ENCODE peak calls at places on chromosomes 7 and 10, in eight cellular contexts. E is HuH-7.5, T is Ammon's horn, R is NCI-H460, P is GM03348, A is HS-5, D is right cardiac atrium, F is GM19239. W is an unnamed sample.

GRCh38 chr10:26455567-26456315 is 17.6 kb downstream of the APBB1IP start:
- DNase-seq in E (no peak), T (no peak), R (no peak), P (peak; percentile 41), A (no peak), D (no peak), F (no peak), W (no peak)

GRCh38 chr7:54565432-54565831 is 23.3 kb downstream of the VSTM2A start:
- DNase-seq in E (no peak), T (no peak), R (no peak), P (no peak), A (no peak), D (no peak), F (no peak), W (no peak)

GRCh38 chr7:151518105-151518780 is 1.5 kb downstream of the RHEB start:
- DNase-seq in E (no peak), T (peak; percentile 45), R (peak; percentile 41), P (peak; percentile 39), A (no peak), D (peak; percentile 49), F (no peak), W (peak; percentile 56)

GRCh38 chr10:97490592-97490991 is 7.6 kb downstream of the MMS19 start:
- DNase-seq in E (no peak), T (peak; percentile 72), R (no peak), P (no peak), A (no peak), D (no peak), F (no peak), W (peak; percentile 54)

GRCh38 chr7:20797174-20798080 is 10.7 kb upstream of the SP8 start:
- DNase-seq in E (peak; percentile 25), T (no peak), R (peak; percentile 6), P (no peak), A (no peak), D (no peak), F (peak; percentile 68), W (no peak)

GRCh38 chr7:55177589-55178261 is 158.9 kb downstream of the EGFR start:
- DNase-seq in E (no peak), T (peak; percentile 57), R (no peak), P (no peak), A (no peak), D (peak; percentile 71), F (no peak), W (no peak)

GRCh38 chr10:79542619-79543018 is 17.6 kb downstream of the SFTPA2 start:
- DNase-seq in E (no peak), T (no peak), R (no peak), P (no peak), A (no peak), D (no peak), F (no peak), W (no peak)

GRCh38 chr7:22445140-22445722 is 54.8 kb downstream of the STEAP1B start:
- DNase-seq in E (no peak), T (no peak), R (no peak), P (no peak), A (no peak), D (peak; percentile 59), F (no peak), W (peak; percentile 84)

GRCh38 chr10:97737770-97738265 is 890 bp downstream of the ZFYVE27 start:
- DNase-seq in E (no peak), T (no peak), R (no peak), P (no peak), A (no peak), D (no peak), F (no peak), W (no peak)

GRCh38 chr10:79243211-79244067 is 103.8 kb upstream of the PPIF start:
- DNase-seq in E (no peak), T (peak; percentile 87), R (no peak), P (peak; percentile 65), A (no peak), D (no peak), F (peak; percentile 80), W (peak; percentile 75)

GRCh38 chr7:36238138-36238537 is 85.1 kb downstream of the EEPD1 start:
- DNase-seq in E (no peak), T (no peak), R (no peak), P (no peak), A (no peak), D (no peak), F (no peak), W (no peak)

GRCh38 chr7:45112648-45113047 is 1.2 kb upstream of the TBRG4 start:
- DNase-seq in E (no peak), T (no peak), R (no peak), P (no peak), A (no peak), D (no peak), F (no peak), W (no peak)

GRCh38 chr10:104246981-104247380 is 7.7 kb upstream of the GSTO1 start:
- DNase-seq in E (no peak), T (no peak), R (no peak), P (peak; percentile 52), A (peak; percentile 36), D (no peak), F (no peak), W (no peak)

GRCh38 chr10:53325073-53325472 is 552.5 kb upstream of the MBL2 start:
- DNase-seq in E (no peak), T (no peak), R (no peak), P (no peak), A (peak; percentile 48), D (no peak), F (no peak), W (no peak)

GRCh38 chr7:98423043-98423442 is 22.2 kb upstream of the BAIAP2L1 start:
- DNase-seq in E (peak; percentile 29), T (no peak), R (no peak), P (no peak), A (no peak), D (no peak), F (no peak), W (no peak)

GRCh38 chr10:106551501-106551900 is 613.0 kb downstream of the SORCS1 start:
- DNase-seq in E (no peak), T (no peak), R (no peak), P (no peak), A (no peak), D (no peak), F (no peak), W (no peak)

GRCh38 chr10:93566435-93567276 is at the start of gene FFAR4:
- DNase-seq in E (peak; percentile 58), T (peak; percentile 62), R (peak; percentile 15), P (peak; percentile 34), A (no peak), D (peak; percentile 54), F (no peak), W (no peak)

GRCh38 chr10:50605280-50606270 is 18.2 kb downstream of the SGMS1 start:
- DNase-seq in E (no peak), T (peak; percentile 35), R (no peak), P (peak; percentile 71), A (no peak), D (peak; percentile 46), F (no peak), W (peak; percentile 33)

GRCh38 chr10:114250246-114250645 is 11.2 kb downstream of the VWA2 start:
- DNase-seq in E (no peak), T (no peak), R (no peak), P (no peak), A (no peak), D (no peak), F (no peak), W (no peak)

GRCh38 chr7:2043316-2044039 is 189.3 kb downstream of the MAD1L1 start:
- DNase-seq in E (no peak), T (no peak), R (no peak), P (no peak), A (no peak), D (no peak), F (no peak), W (peak; percentile 54)

GRCh38 chr7:100406767-100407166 is 21.7 kb downstream of the ZCWPW1 start:
- DNase-seq in E (no peak), T (no peak), R (no peak), P (peak; percentile 53), A (no peak), D (no peak), F (no peak), W (no peak)

GRCh38 chr7:1377111-1377909 is 82.0 kb downstream of the MICALL2 start:
- DNase-seq in E (no peak), T (no peak), R (no peak), P (no peak), A (no peak), D (no peak), F (no peak), W (peak; percentile 16)

GRCh38 chr7:77674878-77675277 is 21.4 kb upstream of the RSBN1L start:
- DNase-seq in E (no peak), T (no peak), R (no peak), P (no peak), A (no peak), D (no peak), F (no peak), W (no peak)

GRCh38 chr10:66746246-66746645 is 179.6 kb upstream of the LRRTM3 start:
- DNase-seq in E (no peak), T (no peak), R (no peak), P (peak; percentile 17), A (no peak), D (no peak), F (no peak), W (no peak)

GRCh38 chr7:116569737-116570136 is 44.9 kb downstream of the CAV1 start:
- DNase-seq in E (no peak), T (no peak), R (no peak), P (peak; percentile 66), A (peak; percentile 86), D (no peak), F (no peak), W (no peak)

GRCh38 chr10:110613341-110613995 is 30.7 kb upstream of the RBM20 start:
- DNase-seq in E (no peak), T (no peak), R (no peak), P (no peak), A (no peak), D (no peak), F (no peak), W (no peak)

W was measured in G401.